ENCODE peak calls at places on chromosomes 7 and 10, in four cellular contexts. S, E, G and J are unnamed samples.

GRCh38 chr10:133379152-133379800 is at the start of gene PAOX:
- DNase-seq in S (peak), G (peak), E (no peak), J (peak)

GRCh38 chr7:108124820-108125219 is 5.3 kb downstream of the LAMB4 start:
- DNase-seq in E (no peak), G (no peak), S (no peak), J (no peak)

GRCh38 chr7:107068156-107068555 is 23.7 kb downstream of the PRKAR2B start:
- DNase-seq in E (no peak), S (no peak), G (no peak), J (no peak)

GRCh38 chr10:132175907-132176581 is 10.7 kb upstream of the DPYSL4 start:
- DNase-seq in S (no peak), G (peak), E (peak), J (no peak)

GRCh38 chr10:123974406-123974805 is 82.8 kb upstream of the CPXM2 start:
- DNase-seq in S (peak), G (no peak), E (no peak), J (peak)

GRCh38 chr10:32957341-32958084 is 517 bp downstream of the ITGB1 start:
- DNase-seq in G (peak), E (no peak), S (peak), J (peak)

GRCh38 chr10:132030898-132031463 is 34.8 kb upstream of the JAKMIP3 start:
- DNase-seq in S (no peak), G (no peak), E (no peak), J (no peak)

GRCh38 chr7:108425876-108426275 is 30.4 kb downstream of the NRCAM start:
- DNase-seq in E (no peak), G (no peak), S (no peak), J (no peak)

GRCh38 chr7:81399461-81399860 is 370.4 kb downstream of the HGF start:
- DNase-seq in S (no peak), E (no peak), G (no peak), J (no peak)

GRCh38 chr10:119737827-119738226 is 12.0 kb downstream of the INPP5F start:
- DNase-seq in E (no peak), S (no peak), G (no peak), J (peak)

GRCh38 chr7:155578016-155578415 is 31.7 kb upstream of the CNPY1 start:
- DNase-seq in S (no peak), G (no peak), E (no peak), J (no peak)

GRCh38 chr7:44394636-44395035 is 69.2 kb upstream of the CAMK2B start:
- DNase-seq in S (no peak), G (no peak), E (no peak), J (no peak)

GRCh38 chr7:55050286-55050685 is 31.5 kb downstream of the EGFR start:
- DNase-seq in E (no peak), S (no peak), G (no peak), J (no peak)

GRCh38 chr7:68800316-68800715 is 798.0 kb upstream of the AUTS2 start:
- DNase-seq in G (no peak), E (no peak), S (no peak), J (no peak)

GRCh38 chr7:103605640-103606039 is 159.6 kb upstream of the SLC26A5 start:
- DNase-seq in S (no peak), G (no peak), E (no peak), J (no peak)

GRCh38 chr10:21172774-21173432 is 275.8 kb upstream of the NEBL start:
- DNase-seq in E (no peak), G (peak), S (peak), J (no peak)

GRCh38 chr7:82729172-82730030 is 285.8 kb upstream of the CACNA2D1 start:
- DNase-seq in G (no peak), E (peak), S (peak), J (peak)

GRCh38 chr10:69464801-69465401 is 13.6 kb downstream of the TSPAN15 start:
- DNase-seq in G (no peak), E (no peak), S (no peak), J (no peak)

GRCh38 chr10:95478935-95479334 is 82.2 kb downstream of the SORBS1 start:
- DNase-seq in E (no peak), S (no peak), G (no peak), J (no peak)

GRCh38 chr7:107644704-107645083 is 15.9 kb upstream of the SLC26A4 start:
- DNase-seq in S (no peak), G (no peak), E (no peak), J (no peak)

GRCh38 chr10:97127507-97127906 is 58.3 kb downstream of the SLIT1 start:
- DNase-seq in S (no peak), E (no peak), G (no peak), J (peak)

GRCh38 chr7:5508698-5509097 is 85.1 kb upstream of the TNRC18 start:
- DNase-seq in G (no peak), S (no peak), E (no peak), J (no peak)
- TF ChIP-seq ELF4 in G (no peak), S (no peak), E (no peak), J (no peak)

DNA sequence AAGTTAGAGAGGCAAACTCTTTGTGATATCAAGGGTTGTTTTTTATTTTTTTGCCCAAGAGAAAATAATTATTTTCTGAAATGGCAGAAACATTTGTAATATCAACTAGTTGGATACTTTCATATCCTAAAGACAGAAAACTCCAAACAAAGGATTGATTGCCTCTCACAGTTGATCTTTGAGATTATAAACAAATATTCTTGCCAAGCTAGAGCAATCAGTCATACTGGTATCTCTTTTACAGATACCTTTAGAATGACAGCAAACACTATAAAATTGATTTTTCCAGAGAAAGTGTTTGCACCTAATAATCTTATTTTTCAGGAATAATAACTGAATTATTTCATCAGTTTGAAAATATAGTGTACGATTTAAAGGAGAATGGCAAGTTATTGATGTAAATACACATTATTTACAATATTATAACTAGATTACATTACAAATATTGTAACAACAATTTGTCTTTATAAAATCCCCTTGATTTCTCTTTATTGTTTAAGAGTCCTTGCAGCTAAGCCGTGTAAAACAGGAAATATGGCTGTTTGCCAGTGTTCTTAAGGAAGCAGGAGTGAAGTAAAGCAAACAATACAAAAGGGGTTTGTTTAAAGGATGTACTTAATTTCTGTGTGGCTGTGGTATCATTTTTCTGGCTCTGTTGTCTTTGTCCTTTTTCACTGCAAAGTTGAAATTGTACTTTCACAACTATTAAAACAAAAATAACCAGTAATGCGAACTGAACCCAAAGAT is 58.4 kb downstream of the MAPK8 start:
- DNase-seq in S (no peak), G (no peak), E (peak), J (no peak)
- TF ChIP-seq ELF4 in S (no peak), G (no peak), E (no peak), J (no peak)

GRCh38 chr7:36820527-36821170 is 96.4 kb upstream of the AOAH start:
- DNase-seq in G (no peak), E (no peak), S (no peak), J (no peak)
- TF ChIP-seq ELF4 in G (no peak), E (no peak), S (no peak), J (no peak)

DNA sequence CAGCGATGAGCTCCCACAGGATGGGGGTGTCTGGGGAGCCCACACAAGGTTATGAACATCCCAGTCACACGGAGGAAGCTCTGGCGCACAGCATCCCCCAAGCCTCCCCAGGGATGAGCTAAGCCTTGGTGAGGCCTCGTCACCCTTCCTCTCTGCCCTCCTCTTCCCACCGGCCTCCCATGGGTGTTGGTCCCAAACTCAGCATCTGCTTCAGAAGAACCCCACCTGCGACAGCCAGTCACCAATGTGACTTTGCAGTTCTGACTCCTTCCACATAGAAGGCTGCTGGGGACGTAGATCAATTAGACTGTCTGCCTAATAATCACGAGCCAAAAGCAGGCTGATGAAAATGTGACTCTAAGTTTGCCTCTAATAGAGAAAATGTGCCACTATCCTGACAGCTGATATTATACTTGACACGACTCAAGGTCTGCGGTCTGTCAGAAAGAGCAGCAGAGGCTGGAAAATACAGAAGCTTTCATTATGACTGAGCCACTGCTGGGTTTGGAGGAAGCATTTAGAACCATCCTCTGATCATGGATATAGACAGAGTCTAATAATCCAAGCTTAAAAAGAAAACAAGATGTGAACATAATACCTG is 116.0 kb upstream of the PFKP start:
- DNase-seq in E (no peak), S (no peak), G (no peak), J (no peak)
- TF ChIP-seq ELF4 in E (no peak), S (no peak), G (no peak), J (no peak)

DNA sequence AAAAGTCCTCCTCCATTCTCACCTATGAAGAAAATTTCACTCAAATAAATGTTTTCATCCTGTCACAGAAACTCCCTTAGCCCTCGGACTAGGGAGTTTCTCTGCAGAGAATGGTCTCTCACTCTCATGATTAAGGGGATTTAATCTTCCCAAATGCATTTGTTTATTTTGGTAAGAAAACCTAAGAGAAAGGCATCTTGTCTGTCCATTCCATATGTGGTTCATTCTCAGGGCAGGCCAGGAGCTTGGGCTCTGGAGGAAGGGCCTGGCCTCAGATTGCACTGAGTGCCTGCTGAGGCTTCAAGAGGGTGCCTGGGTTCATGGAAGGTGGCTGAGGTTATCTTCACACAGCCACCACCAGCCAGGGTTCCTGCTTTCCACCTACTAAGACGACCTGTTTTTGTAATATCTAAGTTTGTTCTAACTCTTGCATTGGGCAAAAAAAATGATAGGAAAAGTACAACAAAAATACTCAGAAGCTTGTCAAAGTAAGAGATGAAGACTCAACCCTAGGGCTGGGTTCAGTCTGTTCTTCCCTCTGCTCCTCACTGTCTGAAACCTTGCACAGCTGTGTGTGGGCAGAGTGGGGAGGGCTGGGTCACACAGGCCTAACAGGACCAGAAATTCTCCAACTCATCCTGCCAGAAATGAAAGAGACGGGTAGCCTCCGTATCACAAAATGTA is 186.7 kb downstream of the CXCL12 start:
- DNase-seq in S (no peak), E (no peak), G (no peak), J (no peak)
- TF ChIP-seq ELF4 in S (no peak), E (no peak), G (no peak), J (no peak)

GRCh38 chr10:101940916-101941315 is 97.3 kb upstream of the KCNIP2 start:
- DNase-seq in S (no peak), E (no peak), G (no peak), J (no peak)

GRCh38 chr10:101939718-101940117 is 96.1 kb upstream of the KCNIP2 start:
- DNase-seq in S (no peak), E (no peak), G (no peak), J (no peak)

GRCh38 chr10:101938316-101939272 is 95.0 kb upstream of the KCNIP2 start:
- DNase-seq in E (no peak), G (no peak), S (no peak), J (no peak)

GRCh38 chr10:101941871-101942270 is 98.3 kb upstream of the KCNIP2 start:
- DNase-seq in S (no peak), E (no peak), G (no peak), J (no peak)

DNA sequence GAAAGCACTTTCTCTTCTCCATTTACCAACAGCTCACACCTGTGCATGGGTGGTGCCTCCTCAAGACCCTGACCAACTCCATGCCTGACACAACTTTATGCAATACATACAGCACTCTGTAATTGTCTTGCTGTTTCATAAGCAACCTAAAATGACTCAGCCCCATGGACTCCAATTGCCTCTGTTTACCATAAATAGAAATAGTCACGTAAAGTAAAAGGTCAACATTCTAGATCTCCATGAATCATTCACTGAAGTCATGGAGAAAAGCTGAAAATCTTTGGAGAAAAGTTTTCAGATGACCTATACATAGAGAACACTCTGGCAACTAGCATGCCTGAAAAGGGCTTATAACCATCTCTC is 95.7 kb upstream of the KCNIP2 start:
- DNase-seq in G (no peak), S (no peak), E (no peak), J (no peak)
- TF ChIP-seq ELF4 in G (no peak), S (no peak), E (no peak), J (no peak)

GRCh38 chr10:23368816-23369640 is 24.4 kb upstream of the C10orf67 start:
- DNase-seq in E (no peak), G (no peak), S (no peak), J (no peak)
- TF ChIP-seq ELF4 in E (no peak), G (no peak), S (no peak), J (no peak)